ENCODE peak calls at places on chromosomes 12 and 14, in five cellular contexts. T is AG04449, L is GM12878, K is H7, W is fibroblast of pulmonary artery. O is an unnamed sample.

GRCh38 chr12:34294137-34294536 is 271.8 kb downstream of the ALG10 start:
- DNase-seq in T (no peak), L (no peak), K (no peak), W (no peak), O (no peak)

GRCh38 chr14:22886500-22887259 is 3.7 kb downstream of the REM2 start:
- DNase-seq in T (no peak), L (peak), K (peak), W (peak), O (peak)

GRCh38 chr14:37246427-37246829 is 48.7 kb downstream of the MIPOL1 start:
- DNase-seq in T (peak), L (no peak), K (peak), W (peak), O (no peak)

GRCh38 chr12:29547151-29547561 is 49.7 kb upstream of the OVCH1 start:
- DNase-seq in T (no peak), L (no peak), K (no peak), W (no peak), O (no peak)

GRCh38 chr14:29459967-29460366 is 467.7 kb downstream of the PRKD1 start:
- DNase-seq in T (no peak), L (no peak), K (no peak), W (no peak), O (no peak)

GRCh38 chr12:51405801-51406207 is 14.6 kb upstream of the GALNT6 start:
- DNase-seq in T (no peak), L (no peak), K (no peak), W (no peak), O (no peak)

GRCh38 chr14:83826838-83827237 is 1703.1 kb upstream of the FLRT2 start:
- DNase-seq in T (no peak), L (no peak), K (no peak), W (peak), O (no peak)

GRCh38 chr14:96130854-96131253 is 73.8 kb upstream of the BDKRB2 start:
- DNase-seq in T (no peak), L (no peak), K (no peak), W (peak), O (no peak)

GRCh38 chr12:67048371-67048770 is 220.8 kb upstream of the CAND1 start:
- DNase-seq in T (no peak), L (no peak), K (no peak), W (no peak), O (no peak)

GRCh38 chr14:68655021-68655811 is 137.7 kb downstream of the ZFP36L1 start:
- DNase-seq in T (no peak), L (no peak), K (no peak), W (peak), O (no peak)

GRCh38 chr12:71636704-71637115 is 26.9 kb downstream of the ZFC3H1 start:
- DNase-seq in T (no peak), L (peak), K (peak), W (peak), O (no peak)

GRCh38 chr12:114274131-114274530 is 131.8 kb downstream of the TBX5 start:
- DNase-seq in T (no peak), L (no peak), K (no peak), W (no peak), O (no peak)

GRCh38 chr12:96828169-96828789 is 78.8 kb upstream of the NEDD1 start:
- DNase-seq in T (no peak), L (no peak), K (no peak), W (no peak), O (no peak)

GRCh38 chr14:76584271-76584702 is 177.0 kb upstream of the VASH1 start:
- DNase-seq in T (no peak), L (no peak), K (no peak), W (no peak), O (no peak)

GRCh38 chr12:123115409-123116111 is 35.3 kb downstream of the PITPNM2 start:
- DNase-seq in T (peak), L (peak), K (no peak), W (peak), O (peak)

GRCh38 chr14:96639550-96639949 is 137.4 kb downstream of the PAPOLA start:
- DNase-seq in T (no peak), L (no peak), K (no peak), W (no peak), O (no peak)

GRCh38 chr12:67355428-67356385 is 86.5 kb downstream of the CAND1 start:
- DNase-seq in T (no peak), L (peak), K (peak), W (peak), O (no peak)

GRCh38 chr12:67193705-67194104 is 75.5 kb upstream of the CAND1 start:
- DNase-seq in T (no peak), L (no peak), K (peak), W (peak), O (peak)

GRCh38 chr12:53048780-53049401 is 974 bp upstream of the TNS2 start:
- DNase-seq in T (no peak), L (no peak), K (peak), W (peak), O (no peak)

GRCh38 chr12:93526786-93527428 is 45.6 kb upstream of the SOCS2 start:
- DNase-seq in T (peak), L (no peak), K (no peak), W (peak), O (no peak)

GRCh38 chr14:34650786-34651584 is 21.0 kb upstream of the SNX6 start:
- DNase-seq in T (peak), L (no peak), K (no peak), W (peak), O (no peak)

GRCh38 chr12:92628476-92628875 is 74.3 kb upstream of the PLEKHG7 start:
- DNase-seq in T (no peak), L (no peak), K (no peak), W (no peak), O (no peak)

GRCh38 chr14:50064993-50065392 is 51.4 kb downstream of the VCPKMT start:
- DNase-seq in T (no peak), L (peak), K (no peak), W (no peak), O (no peak)

GRCh38 chr14:74401504-74402241 is 24.3 kb downstream of the SYNDIG1L start:
- DNase-seq in T (no peak), L (peak), K (peak), W (no peak), O (peak)

GRCh38 chr14:29716150-29716549 is 211.5 kb downstream of the PRKD1 start:
- DNase-seq in T (no peak), L (no peak), K (no peak), W (peak), O (no peak)